ENCODE peak calls at places on chromosomes 12 and 14, in six cellular contexts. One of them, this sample, is unnamed.

GRCh38 chr12:115450017-115450416 is 766.0 kb upstream of the TBX3 start:
- DNase-seq in OCI-LY7: no peak
- DNase-seq in omental fat pad: no peak
- DNase-seq in activated CD8-positive, alpha-beta T cell treated with anti-CD3 and anti-CD28 coated beads for 36 hours: no peak
- DNase-seq in GM10248: no peak
- DNase-seq in bronchial epithelial cell: no peak
- DNase-seq in this sample: no peak

GRCh38 chr12:14258468-14258947 is 107.0 kb upstream of the ATF7IP start:
- DNase-seq in omental fat pad: no peak
- DNase-seq in activated CD8-positive, alpha-beta T cell treated with anti-CD3 and anti-CD28 coated beads for 36 hours: no peak
- DNase-seq in GM10248: no peak
- DNase-seq in bronchial epithelial cell: no peak
- DNase-seq in OCI-LY7: no peak
- DNase-seq in this sample: no peak

GRCh38 chr14:29857545-29857944 is 70.1 kb downstream of the PRKD1 start:
- DNase-seq in activated CD8-positive, alpha-beta T cell treated with anti-CD3 and anti-CD28 coated beads for 36 hours: no peak
- DNase-seq in omental fat pad: no peak
- DNase-seq in GM10248: no peak
- DNase-seq in bronchial epithelial cell: no peak
- DNase-seq in OCI-LY7: no peak
- DNase-seq in this sample: peak

GRCh38 chr12:52254965-52255751 is 19.3 kb upstream of the KRT86 start:
- DNase-seq in activated CD8-positive, alpha-beta T cell treated with anti-CD3 and anti-CD28 coated beads for 36 hours: no peak
- DNase-seq in OCI-LY7: no peak
- DNase-seq in GM10248: no peak
- DNase-seq in omental fat pad: no peak
- DNase-seq in bronchial epithelial cell: no peak
- DNase-seq in this sample: no peak

GRCh38 chr14:68539839-68540238 is 253.0 kb downstream of the ZFP36L1 start:
- DNase-seq in bronchial epithelial cell: no peak
- DNase-seq in activated CD8-positive, alpha-beta T cell treated with anti-CD3 and anti-CD28 coated beads for 36 hours: no peak
- DNase-seq in OCI-LY7: no peak
- DNase-seq in omental fat pad: no peak
- DNase-seq in GM10248: no peak
- DNase-seq in this sample: no peak

GRCh38 chr14:104196461-104197180 is 58.2 kb downstream of the KIF26A start:
- DNase-seq in bronchial epithelial cell: no peak
- DNase-seq in GM10248: no peak
- DNase-seq in omental fat pad: no peak
- DNase-seq in OCI-LY7: peak
- DNase-seq in activated CD8-positive, alpha-beta T cell treated with anti-CD3 and anti-CD28 coated beads for 36 hours: peak
- DNase-seq in this sample: no peak

GRCh38 chr12:46886541-46887041 is 60.8 kb upstream of the SLC38A4 start:
- DNase-seq in GM10248: no peak
- DNase-seq in OCI-LY7: no peak
- DNase-seq in activated CD8-positive, alpha-beta T cell treated with anti-CD3 and anti-CD28 coated beads for 36 hours: no peak
- DNase-seq in omental fat pad: no peak
- DNase-seq in bronchial epithelial cell: peak
- DNase-seq in this sample: no peak

GRCh38 chr12:78096909-78097597 is 266.4 kb downstream of the NAV3 start:
- DNase-seq in omental fat pad: no peak
- DNase-seq in GM10248: no peak
- DNase-seq in bronchial epithelial cell: no peak
- DNase-seq in activated CD8-positive, alpha-beta T cell treated with anti-CD3 and anti-CD28 coated beads for 36 hours: no peak
- DNase-seq in OCI-LY7: no peak
- DNase-seq in this sample: no peak

GRCh38 chr12:6038160-6038559 is 86.3 kb downstream of the VWF start:
- DNase-seq in omental fat pad: no peak
- DNase-seq in GM10248: peak
- DNase-seq in bronchial epithelial cell: peak
- DNase-seq in OCI-LY7: peak
- DNase-seq in activated CD8-positive, alpha-beta T cell treated with anti-CD3 and anti-CD28 coated beads for 36 hours: peak
- DNase-seq in this sample: peak

GRCh38 chr12:12796171-12796570 is 10.7 kb downstream of the APOLD1 start:
- DNase-seq in bronchial epithelial cell: no peak
- DNase-seq in OCI-LY7: no peak
- DNase-seq in activated CD8-positive, alpha-beta T cell treated with anti-CD3 and anti-CD28 coated beads for 36 hours: no peak
- DNase-seq in omental fat pad: no peak
- DNase-seq in GM10248: no peak
- DNase-seq in this sample: no peak

DNA sequence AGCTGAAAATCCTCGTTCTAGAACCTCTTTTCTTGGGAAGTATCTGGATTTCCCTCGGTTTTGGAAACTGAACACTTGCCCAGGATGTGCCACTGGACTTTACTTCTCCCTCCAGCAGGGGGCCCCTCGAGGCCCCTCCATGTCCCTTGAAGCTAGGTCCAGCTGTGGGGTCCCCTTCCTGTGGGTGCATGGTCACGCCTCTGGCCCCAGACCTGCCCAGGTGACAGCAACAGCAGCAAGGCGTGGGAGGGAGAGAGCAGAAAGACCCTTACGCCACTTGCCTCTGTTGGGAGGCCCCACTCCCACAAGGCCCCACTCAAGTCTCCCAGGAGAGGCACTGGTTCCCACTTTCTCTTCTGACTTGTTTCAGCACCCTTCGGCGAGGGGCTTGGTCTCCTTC is 3.1 kb downstream of the SLC25A29 start:
- DNase-seq in activated CD8-positive, alpha-beta T cell treated with anti-CD3 and anti-CD28 coated beads for 36 hours: peak
- DNase-seq in GM10248: peak
- DNase-seq in bronchial epithelial cell: no peak
- DNase-seq in OCI-LY7: peak
- DNase-seq in omental fat pad: no peak
- DNase-seq in this sample: peak
- TF ChIP-seq CTCF in activated CD8-positive, alpha-beta T cell treated with anti-CD3 and anti-CD28 coated beads for 36 hours: peak
- TF ChIP-seq CTCF in GM10248: peak
- TF ChIP-seq CTCF in bronchial epithelial cell: peak
- TF ChIP-seq CTCF in OCI-LY7: peak
- TF ChIP-seq CTCF in omental fat pad: no peak
- TF ChIP-seq CTCF in this sample: peak

GRCh38 chr12:93020225-93020997 is 91.3 kb upstream of the EEA1 start:
- DNase-seq in GM10248: no peak
- DNase-seq in OCI-LY7: no peak
- DNase-seq in omental fat pad: no peak
- DNase-seq in activated CD8-positive, alpha-beta T cell treated with anti-CD3 and anti-CD28 coated beads for 36 hours: no peak
- DNase-seq in bronchial epithelial cell: peak
- DNase-seq in this sample: no peak

GRCh38 chr12:93022603-93023340 is 93.7 kb upstream of the EEA1 start:
- DNase-seq in OCI-LY7: no peak
- DNase-seq in bronchial epithelial cell: no peak
- DNase-seq in GM10248: no peak
- DNase-seq in activated CD8-positive, alpha-beta T cell treated with anti-CD3 and anti-CD28 coated beads for 36 hours: no peak
- DNase-seq in omental fat pad: no peak
- DNase-seq in this sample: no peak

GRCh38 chr12:93020998-93021597 is 92.0 kb upstream of the EEA1 start:
- DNase-seq in activated CD8-positive, alpha-beta T cell treated with anti-CD3 and anti-CD28 coated beads for 36 hours: no peak
- DNase-seq in OCI-LY7: no peak
- DNase-seq in GM10248: no peak
- DNase-seq in bronchial epithelial cell: no peak
- DNase-seq in omental fat pad: no peak
- DNase-seq in this sample: no peak

GRCh38 chr12:93029091-93029490 is 100.0 kb upstream of the EEA1 start:
- DNase-seq in OCI-LY7: no peak
- DNase-seq in GM10248: no peak
- DNase-seq in activated CD8-positive, alpha-beta T cell treated with anti-CD3 and anti-CD28 coated beads for 36 hours: no peak
- DNase-seq in bronchial epithelial cell: no peak
- DNase-seq in omental fat pad: no peak
- DNase-seq in this sample: no peak

DNA sequence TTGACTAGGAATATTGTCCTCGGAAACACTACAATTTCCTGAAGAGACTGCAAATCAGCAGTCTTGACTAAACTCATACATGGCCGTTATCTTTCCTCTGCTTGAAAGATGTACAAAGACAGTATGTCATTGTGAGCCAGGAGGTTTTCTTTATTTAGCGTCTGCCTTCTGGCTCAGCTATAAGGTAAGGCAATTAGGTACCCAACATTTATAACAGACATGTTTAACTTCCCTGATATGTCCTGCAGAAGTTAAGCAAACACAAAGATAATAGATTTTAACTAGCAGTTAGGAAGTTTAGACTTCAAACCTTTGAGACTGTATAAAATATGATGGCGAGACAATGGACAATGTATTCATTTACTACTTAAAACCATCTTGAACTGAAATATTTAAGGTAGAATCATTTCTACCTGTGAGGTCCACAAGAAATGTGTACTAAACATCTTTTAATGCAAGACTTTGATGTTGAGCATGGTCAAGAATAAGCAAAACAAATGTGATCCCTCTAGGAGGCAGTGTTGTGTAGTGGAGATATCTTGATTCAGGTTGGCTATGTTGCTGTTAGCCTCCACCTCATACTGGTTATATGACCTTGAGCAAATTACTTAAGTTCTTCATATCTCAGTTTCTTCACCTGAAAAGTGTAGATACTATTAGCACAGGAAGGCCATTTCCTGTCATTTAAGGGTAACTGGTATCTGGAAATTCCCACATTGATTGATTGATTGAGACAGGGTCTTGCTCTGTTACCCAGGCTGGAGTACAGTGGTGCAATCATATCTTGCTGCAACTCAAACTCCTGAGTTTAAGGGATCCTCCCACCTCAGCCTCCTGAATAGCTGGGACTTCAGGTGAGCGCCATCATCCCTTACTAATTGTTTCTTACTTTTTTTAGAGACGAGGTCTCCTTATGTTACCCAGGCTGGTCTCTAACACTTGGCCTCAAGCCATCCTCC is 96.3 kb upstream of the EEA1 start:
- DNase-seq in GM10248: peak
- DNase-seq in OCI-LY7: peak
- DNase-seq in bronchial epithelial cell: peak
- DNase-seq in activated CD8-positive, alpha-beta T cell treated with anti-CD3 and anti-CD28 coated beads for 36 hours: no peak
- DNase-seq in omental fat pad: no peak
- DNase-seq in this sample: peak
- TF ChIP-seq CTCF in GM10248: peak
- TF ChIP-seq CTCF in OCI-LY7: peak
- TF ChIP-seq CTCF in bronchial epithelial cell: peak
- TF ChIP-seq CTCF in activated CD8-positive, alpha-beta T cell treated with anti-CD3 and anti-CD28 coated beads for 36 hours: peak
- TF ChIP-seq CTCF in omental fat pad: no peak
- TF ChIP-seq CTCF in this sample: peak

GRCh38 chr14:65100905-65101541 is 1.3 kb downstream of the MAX start:
- DNase-seq in activated CD8-positive, alpha-beta T cell treated with anti-CD3 and anti-CD28 coated beads for 36 hours: peak
- DNase-seq in bronchial epithelial cell: peak
- DNase-seq in omental fat pad: no peak
- DNase-seq in OCI-LY7: no peak
- DNase-seq in GM10248: no peak
- DNase-seq in this sample: no peak

GRCh38 chr14:65101631-65102440 is 481 bp downstream of the MAX start:
- DNase-seq in bronchial epithelial cell: no peak
- DNase-seq in activated CD8-positive, alpha-beta T cell treated with anti-CD3 and anti-CD28 coated beads for 36 hours: peak
- DNase-seq in OCI-LY7: peak
- DNase-seq in GM10248: no peak
- DNase-seq in omental fat pad: no peak
- DNase-seq in this sample: no peak

GRCh38 chr14:65102441-65103149 is at the start of gene MAX:
- DNase-seq in GM10248: peak
- DNase-seq in activated CD8-positive, alpha-beta T cell treated with anti-CD3 and anti-CD28 coated beads for 36 hours: peak
- DNase-seq in OCI-LY7: peak
- DNase-seq in omental fat pad: peak
- DNase-seq in bronchial epithelial cell: peak
- DNase-seq in this sample: peak

GRCh38 chr14:65104791-65105190 is 2.5 kb upstream of the MAX start:
- DNase-seq in OCI-LY7: no peak
- DNase-seq in bronchial epithelial cell: no peak
- DNase-seq in activated CD8-positive, alpha-beta T cell treated with anti-CD3 and anti-CD28 coated beads for 36 hours: no peak
- DNase-seq in omental fat pad: no peak
- DNase-seq in GM10248: no peak
- DNase-seq in this sample: no peak

DNA sequence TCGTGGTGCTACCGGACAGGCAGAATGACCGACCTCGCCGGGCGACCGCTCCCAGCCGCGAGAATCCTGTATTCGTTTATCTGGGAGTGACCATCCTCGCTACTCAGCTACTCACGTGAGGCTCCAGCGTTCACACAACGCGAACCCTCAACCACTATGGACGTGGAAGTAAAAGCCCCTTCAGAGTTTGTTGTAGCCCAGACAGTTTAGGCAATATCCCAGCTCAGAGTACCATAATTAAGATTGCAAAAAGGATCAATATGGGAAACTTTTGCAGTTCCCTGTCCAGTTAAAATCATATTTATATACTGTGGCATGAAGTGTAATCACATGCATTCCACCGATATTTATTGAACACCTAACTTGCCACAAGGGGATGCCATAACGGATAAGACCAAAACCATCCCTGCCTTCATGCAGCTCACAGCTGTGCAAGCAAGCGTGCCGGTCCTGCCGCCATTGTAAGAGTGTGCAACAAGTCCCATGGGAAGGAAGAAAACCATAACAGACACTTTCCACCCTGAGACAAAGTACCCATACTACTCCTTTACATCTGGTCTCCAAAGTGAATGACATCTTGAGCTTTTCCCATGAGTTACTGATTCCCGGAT is 938 bp upstream of the MAX start:
- DNase-seq in omental fat pad: no peak
- DNase-seq in activated CD8-positive, alpha-beta T cell treated with anti-CD3 and anti-CD28 coated beads for 36 hours: peak
- DNase-seq in GM10248: no peak
- DNase-seq in bronchial epithelial cell: peak
- DNase-seq in OCI-LY7: peak
- DNase-seq in this sample: no peak
- TF ChIP-seq CTCF in omental fat pad: no peak
- TF ChIP-seq CTCF in activated CD8-positive, alpha-beta T cell treated with anti-CD3 and anti-CD28 coated beads for 36 hours: no peak
- TF ChIP-seq CTCF in GM10248: peak
- TF ChIP-seq CTCF in bronchial epithelial cell: no peak
- TF ChIP-seq CTCF in OCI-LY7: peak
- TF ChIP-seq CTCF in this sample: no peak

GRCh38 chr14:26730929-26731618 is 133.2 kb upstream of the NOVA1 start:
- DNase-seq in activated CD8-positive, alpha-beta T cell treated with anti-CD3 and anti-CD28 coated beads for 36 hours: peak
- DNase-seq in OCI-LY7: peak
- DNase-seq in GM10248: no peak
- DNase-seq in bronchial epithelial cell: peak
- DNase-seq in omental fat pad: no peak
- DNase-seq in this sample: no peak
- TF ChIP-seq CTCF in activated CD8-positive, alpha-beta T cell treated with anti-CD3 and anti-CD28 coated beads for 36 hours: no peak
- TF ChIP-seq CTCF in OCI-LY7: peak
- TF ChIP-seq CTCF in GM10248: no peak
- TF ChIP-seq CTCF in bronchial epithelial cell: peak
- TF ChIP-seq CTCF in omental fat pad: no peak
- TF ChIP-seq CTCF in this sample: no peak

GRCh38 chr12:38998887-38999482 is 93.6 kb upstream of the CPNE8 start:
- DNase-seq in bronchial epithelial cell: no peak
- DNase-seq in OCI-LY7: no peak
- DNase-seq in activated CD8-positive, alpha-beta T cell treated with anti-CD3 and anti-CD28 coated beads for 36 hours: no peak
- DNase-seq in GM10248: no peak
- DNase-seq in omental fat pad: no peak
- DNase-seq in this sample: no peak

GRCh38 chr12:38995249-38995648 is 89.9 kb upstream of the CPNE8 start:
- DNase-seq in bronchial epithelial cell: no peak
- DNase-seq in GM10248: no peak
- DNase-seq in OCI-LY7: no peak
- DNase-seq in omental fat pad: no peak
- DNase-seq in activated CD8-positive, alpha-beta T cell treated with anti-CD3 and anti-CD28 coated beads for 36 hours: no peak
- DNase-seq in this sample: no peak

GRCh38 chr12:39003541-39004160 is 98.3 kb upstream of the CPNE8 start:
- DNase-seq in GM10248: no peak
- DNase-seq in omental fat pad: no peak
- DNase-seq in activated CD8-positive, alpha-beta T cell treated with anti-CD3 and anti-CD28 coated beads for 36 hours: no peak
- DNase-seq in bronchial epithelial cell: no peak
- DNase-seq in OCI-LY7: no peak
- DNase-seq in this sample: no peak

GRCh38 chr12:39005671-39006070 is 100.3 kb upstream of the CPNE8 start:
- DNase-seq in OCI-LY7: no peak
- DNase-seq in GM10248: no peak
- DNase-seq in omental fat pad: no peak
- DNase-seq in bronchial epithelial cell: no peak
- DNase-seq in activated CD8-positive, alpha-beta T cell treated with anti-CD3 and anti-CD28 coated beads for 36 hours: no peak
- DNase-seq in this sample: no peak

GRCh38 chr12:39000370-39000769 is 95.0 kb upstream of the CPNE8 start:
- DNase-seq in activated CD8-positive, alpha-beta T cell treated with anti-CD3 and anti-CD28 coated beads for 36 hours: no peak
- DNase-seq in GM10248: no peak
- DNase-seq in bronchial epithelial cell: no peak
- DNase-seq in omental fat pad: no peak
- DNase-seq in OCI-LY7: no peak
- DNase-seq in this sample: no peak
- TF ChIP-seq CTCF in activated CD8-positive, alpha-beta T cell treated with anti-CD3 and anti-CD28 coated beads for 36 hours: no peak
- TF ChIP-seq CTCF in GM10248: no peak
- TF ChIP-seq CTCF in bronchial epithelial cell: no peak
- TF ChIP-seq CTCF in omental fat pad: no peak
- TF ChIP-seq CTCF in OCI-LY7: no peak
- TF ChIP-seq CTCF in this sample: no peak